ENCODE peak calls at places on chromosomes 3 and 15, in four cellular contexts. One of them, this sample, is unnamed.

GRCh38 chr3:119898478-119899177 is 116.7 kb downstream of the NR1I2 start:
- DNase-seq in NCI-H1092: no peak
- DNase-seq in stimulated activated CD8-positive, alpha-beta memory T cell treated with anti-CD3 and anti-CD28 coated beads, Interleukin-4, amount 100 ng/mL, for 4 hours: no peak
- DNase-seq in putamen: no peak
- DNase-seq in this sample: no peak

GRCh38 chr3:9067352-9067975 is 104.2 kb upstream of the RAD18 start:
- DNase-seq in NCI-H1092: peak
- DNase-seq in stimulated activated CD8-positive, alpha-beta memory T cell treated with anti-CD3 and anti-CD28 coated beads, Interleukin-4, amount 100 ng/mL, for 4 hours: no peak
- DNase-seq in putamen: peak
- DNase-seq in this sample: peak

GRCh38 chr3:47005212-47006144 is 26.0 kb downstream of the NBEAL2 start:
- DNase-seq in NCI-H1092: no peak
- DNase-seq in stimulated activated CD8-positive, alpha-beta memory T cell treated with anti-CD3 and anti-CD28 coated beads, Interleukin-4, amount 100 ng/mL, for 4 hours: no peak
- DNase-seq in putamen: no peak
- DNase-seq in this sample: no peak

GRCh38 chr3:12224181-12225147 is 64.4 kb upstream of the PPARG start:
- DNase-seq in NCI-H1092: no peak
- DNase-seq in stimulated activated CD8-positive, alpha-beta memory T cell treated with anti-CD3 and anti-CD28 coated beads, Interleukin-4, amount 100 ng/mL, for 4 hours: no peak
- DNase-seq in putamen: peak
- DNase-seq in this sample: no peak

GRCh38 chr3:56322862-56323261 is 145.4 kb downstream of the ERC2 start:
- DNase-seq in NCI-H1092: no peak
- DNase-seq in stimulated activated CD8-positive, alpha-beta memory T cell treated with anti-CD3 and anti-CD28 coated beads, Interleukin-4, amount 100 ng/mL, for 4 hours: no peak
- DNase-seq in putamen: no peak
- DNase-seq in this sample: no peak

GRCh38 chr3:58084166-58084565 is 75.9 kb downstream of the FLNB start:
- DNase-seq in NCI-H1092: no peak
- DNase-seq in stimulated activated CD8-positive, alpha-beta memory T cell treated with anti-CD3 and anti-CD28 coated beads, Interleukin-4, amount 100 ng/mL, for 4 hours: no peak
- DNase-seq in putamen: no peak
- DNase-seq in this sample: no peak

GRCh38 chr3:175729466-175729865 is 870.3 kb downstream of the NAALADL2 start:
- DNase-seq in NCI-H1092: no peak
- DNase-seq in stimulated activated CD8-positive, alpha-beta memory T cell treated with anti-CD3 and anti-CD28 coated beads, Interleukin-4, amount 100 ng/mL, for 4 hours: no peak
- DNase-seq in putamen: no peak
- DNase-seq in this sample: no peak

GRCh38 chr3:195802261-195802701 is 9.4 kb downstream of the MUC4 start:
- DNase-seq in NCI-H1092: no peak
- DNase-seq in stimulated activated CD8-positive, alpha-beta memory T cell treated with anti-CD3 and anti-CD28 coated beads, Interleukin-4, amount 100 ng/mL, for 4 hours: no peak
- DNase-seq in putamen: no peak
- DNase-seq in this sample: no peak

GRCh38 chr15:43881944-43882343 is 55.1 kb downstream of the WDR76 start:
- DNase-seq in NCI-H1092: no peak
- DNase-seq in stimulated activated CD8-positive, alpha-beta memory T cell treated with anti-CD3 and anti-CD28 coated beads, Interleukin-4, amount 100 ng/mL, for 4 hours: no peak
- DNase-seq in putamen: no peak
- DNase-seq in this sample: no peak

GRCh38 chr3:40518848-40519247 is 5.9 kb upstream of the ZNF621 start:
- DNase-seq in NCI-H1092: no peak
- DNase-seq in stimulated activated CD8-positive, alpha-beta memory T cell treated with anti-CD3 and anti-CD28 coated beads, Interleukin-4, amount 100 ng/mL, for 4 hours: no peak
- DNase-seq in putamen: no peak
- DNase-seq in this sample: no peak

GRCh38 chr15:77276943-77277342 is 143.0 kb downstream of the PEAK1 start:
- DNase-seq in NCI-H1092: no peak
- DNase-seq in stimulated activated CD8-positive, alpha-beta memory T cell treated with anti-CD3 and anti-CD28 coated beads, Interleukin-4, amount 100 ng/mL, for 4 hours: no peak
- DNase-seq in putamen: no peak
- DNase-seq in this sample: no peak

GRCh38 chr15:39145854-39146253 is 435.0 kb upstream of the THBS1 start:
- DNase-seq in NCI-H1092: no peak
- DNase-seq in stimulated activated CD8-positive, alpha-beta memory T cell treated with anti-CD3 and anti-CD28 coated beads, Interleukin-4, amount 100 ng/mL, for 4 hours: no peak
- DNase-seq in putamen: no peak
- DNase-seq in this sample: no peak

GRCh38 chr3:17806876-17807275 is 64.4 kb upstream of the TBC1D5 start:
- DNase-seq in NCI-H1092: no peak
- DNase-seq in stimulated activated CD8-positive, alpha-beta memory T cell treated with anti-CD3 and anti-CD28 coated beads, Interleukin-4, amount 100 ng/mL, for 4 hours: no peak
- DNase-seq in putamen: no peak
- DNase-seq in this sample: no peak

GRCh38 chr3:51706021-51706485 is 815 bp upstream of the GRM2 start:
- DNase-seq in NCI-H1092: no peak
- DNase-seq in stimulated activated CD8-positive, alpha-beta memory T cell treated with anti-CD3 and anti-CD28 coated beads, Interleukin-4, amount 100 ng/mL, for 4 hours: no peak
- DNase-seq in putamen: no peak
- DNase-seq in this sample: no peak

GRCh38 chr3:126126811-126127431 is 43.0 kb upstream of the SLC41A3 start:
- DNase-seq in NCI-H1092: no peak
- DNase-seq in stimulated activated CD8-positive, alpha-beta memory T cell treated with anti-CD3 and anti-CD28 coated beads, Interleukin-4, amount 100 ng/mL, for 4 hours: no peak
- DNase-seq in putamen: no peak
- DNase-seq in this sample: no peak

GRCh38 chr3:169701457-169701856 is 37.9 kb upstream of the MECOM start:
- DNase-seq in NCI-H1092: no peak
- DNase-seq in stimulated activated CD8-positive, alpha-beta memory T cell treated with anti-CD3 and anti-CD28 coated beads, Interleukin-4, amount 100 ng/mL, for 4 hours: no peak
- DNase-seq in putamen: no peak
- DNase-seq in this sample: no peak

GRCh38 chr3:42696356-42697301 is 6.0 kb downstream of the HHATL start:
- DNase-seq in NCI-H1092: no peak
- DNase-seq in stimulated activated CD8-positive, alpha-beta memory T cell treated with anti-CD3 and anti-CD28 coated beads, Interleukin-4, amount 100 ng/mL, for 4 hours: no peak
- DNase-seq in putamen: no peak
- DNase-seq in this sample: no peak

GRCh38 chr15:75329571-75329970 is 6.3 kb upstream of the COMMD4 start:
- DNase-seq in NCI-H1092: no peak
- DNase-seq in stimulated activated CD8-positive, alpha-beta memory T cell treated with anti-CD3 and anti-CD28 coated beads, Interleukin-4, amount 100 ng/mL, for 4 hours: no peak
- DNase-seq in putamen: no peak
- DNase-seq in this sample: no peak

GRCh38 chr15:72685925-72686794 is at the start of the genes BBS4 and HIGD2B:
- DNase-seq in NCI-H1092: no peak
- DNase-seq in stimulated activated CD8-positive, alpha-beta memory T cell treated with anti-CD3 and anti-CD28 coated beads, Interleukin-4, amount 100 ng/mL, for 4 hours: peak
- DNase-seq in putamen: peak
- DNase-seq in this sample: no peak

GRCh38 chr3:189652042-189652441 is 20.9 kb downstream of the TP63 start:
- DNase-seq in NCI-H1092: no peak
- DNase-seq in stimulated activated CD8-positive, alpha-beta memory T cell treated with anti-CD3 and anti-CD28 coated beads, Interleukin-4, amount 100 ng/mL, for 4 hours: no peak
- DNase-seq in putamen: no peak
- DNase-seq in this sample: no peak

GRCh38 chr3:27712136-27713065 is 9.7 kb downstream of the EOMES start:
- DNase-seq in NCI-H1092: peak
- DNase-seq in stimulated activated CD8-positive, alpha-beta memory T cell treated with anti-CD3 and anti-CD28 coated beads, Interleukin-4, amount 100 ng/mL, for 4 hours: peak
- DNase-seq in putamen: peak
- DNase-seq in this sample: peak

GRCh38 chr15:39587291-39587909 is 6.5 kb downstream of the THBS1 start:
- DNase-seq in NCI-H1092: no peak
- DNase-seq in stimulated activated CD8-positive, alpha-beta memory T cell treated with anti-CD3 and anti-CD28 coated beads, Interleukin-4, amount 100 ng/mL, for 4 hours: no peak
- DNase-seq in putamen: no peak
- DNase-seq in this sample: no peak

GRCh38 chr3:184299488-184300376 is 691 bp downstream of the PSMD2 start:
- DNase-seq in NCI-H1092: no peak
- DNase-seq in stimulated activated CD8-positive, alpha-beta memory T cell treated with anti-CD3 and anti-CD28 coated beads, Interleukin-4, amount 100 ng/mL, for 4 hours: no peak
- DNase-seq in putamen: no peak
- DNase-seq in this sample: no peak

GRCh38 chr3:140035856-140036255 is 100.9 kb downstream of the CLSTN2 start:
- DNase-seq in NCI-H1092: no peak
- DNase-seq in stimulated activated CD8-positive, alpha-beta memory T cell treated with anti-CD3 and anti-CD28 coated beads, Interleukin-4, amount 100 ng/mL, for 4 hours: no peak
- DNase-seq in putamen: no peak
- DNase-seq in this sample: no peak

This sample was measured in SHP77.